ENCODE peak calls at places on chromosomes 4 and X, in nine cellular contexts. One of them, this sample, is unnamed.

GRCh38 chr4:113835005-113835404 is 73.5 kb upstream of the CAMK2D start:
- DNase-seq in heart left ventricle: no peak
- DNase-seq in choroid plexus epithelial cell: peak
- DNase-seq in BE2C: no peak
- DNase-seq in DND-41: no peak
- DNase-seq in WERI-Rb-1: no peak
- DNase-seq in tibial nerve: no peak
- DNase-seq in lung: no peak
- DNase-seq in left ventricle myocardium inferior: no peak
- DNase-seq in this sample: no peak

GRCh38 chr4:155107059-155107458 is 101.4 kb upstream of the NPY2R start:
- DNase-seq in heart left ventricle: no peak
- DNase-seq in choroid plexus epithelial cell: no peak
- DNase-seq in BE2C: no peak
- DNase-seq in DND-41: no peak
- DNase-seq in WERI-Rb-1: no peak
- DNase-seq in tibial nerve: no peak
- DNase-seq in lung: no peak
- DNase-seq in left ventricle myocardium inferior: no peak
- DNase-seq in this sample: no peak

GRCh38 chrX:107579956-107580355 is 48.4 kb upstream of the PRPS1 start:
- DNase-seq in heart left ventricle: no peak
- DNase-seq in choroid plexus epithelial cell: peak
- DNase-seq in BE2C: no peak
- DNase-seq in DND-41: no peak
- DNase-seq in WERI-Rb-1: no peak
- DNase-seq in tibial nerve: no peak
- DNase-seq in lung: no peak
- DNase-seq in left ventricle myocardium inferior: no peak
- DNase-seq in this sample: no peak

GRCh38 chr4:83890816-83891215 is 354.9 kb downstream of the GPAT3 start:
- DNase-seq in heart left ventricle: no peak
- DNase-seq in choroid plexus epithelial cell: peak
- DNase-seq in BE2C: no peak
- DNase-seq in DND-41: no peak
- DNase-seq in WERI-Rb-1: no peak
- DNase-seq in tibial nerve: no peak
- DNase-seq in lung: no peak
- DNase-seq in left ventricle myocardium inferior: no peak
- DNase-seq in this sample: no peak

GRCh38 chr4:54659213-54660144 is 1.7 kb downstream of the KIT start:
- DNase-seq in heart left ventricle: no peak
- DNase-seq in choroid plexus epithelial cell: peak
- DNase-seq in BE2C: no peak
- DNase-seq in DND-41: no peak
- DNase-seq in WERI-Rb-1: no peak
- DNase-seq in tibial nerve: no peak
- DNase-seq in lung: no peak
- DNase-seq in left ventricle myocardium inferior: no peak
- DNase-seq in this sample: no peak

GRCh38 chr4:7970031-7970946 is 30.6 kb upstream of the AFAP1 start:
- DNase-seq in heart left ventricle: no peak
- DNase-seq in choroid plexus epithelial cell: peak
- DNase-seq in BE2C: no peak
- DNase-seq in DND-41: no peak
- DNase-seq in WERI-Rb-1: no peak
- DNase-seq in tibial nerve: no peak
- DNase-seq in lung: no peak
- DNase-seq in left ventricle myocardium inferior: no peak
- DNase-seq in this sample: peak

GRCh38 chrX:121365572-121366161 is 318.3 kb downstream of the GLUD2 start:
- DNase-seq in heart left ventricle: no peak
- DNase-seq in choroid plexus epithelial cell: no peak
- DNase-seq in BE2C: no peak
- DNase-seq in DND-41: peak
- DNase-seq in WERI-Rb-1: no peak
- DNase-seq in tibial nerve: no peak
- DNase-seq in lung: no peak
- DNase-seq in left ventricle myocardium inferior: no peak
- DNase-seq in this sample: no peak

GRCh38 chrX:39337461-39337860 is 536.2 kb downstream of the MID1IP1 start:
- DNase-seq in heart left ventricle: no peak
- DNase-seq in choroid plexus epithelial cell: no peak
- DNase-seq in BE2C: no peak
- DNase-seq in DND-41: no peak
- DNase-seq in WERI-Rb-1: peak
- DNase-seq in tibial nerve: no peak
- DNase-seq in lung: no peak
- DNase-seq in left ventricle myocardium inferior: no peak
- DNase-seq in this sample: no peak

GRCh38 chr4:157221895-157222763 is 1.6 kb downstream of the GRIA2 start:
- DNase-seq in heart left ventricle: no peak
- DNase-seq in choroid plexus epithelial cell: no peak
- DNase-seq in BE2C: peak
- DNase-seq in DND-41: no peak
- DNase-seq in WERI-Rb-1: peak
- DNase-seq in tibial nerve: no peak
- DNase-seq in lung: no peak
- DNase-seq in left ventricle myocardium inferior: no peak
- DNase-seq in this sample: no peak

DNA sequence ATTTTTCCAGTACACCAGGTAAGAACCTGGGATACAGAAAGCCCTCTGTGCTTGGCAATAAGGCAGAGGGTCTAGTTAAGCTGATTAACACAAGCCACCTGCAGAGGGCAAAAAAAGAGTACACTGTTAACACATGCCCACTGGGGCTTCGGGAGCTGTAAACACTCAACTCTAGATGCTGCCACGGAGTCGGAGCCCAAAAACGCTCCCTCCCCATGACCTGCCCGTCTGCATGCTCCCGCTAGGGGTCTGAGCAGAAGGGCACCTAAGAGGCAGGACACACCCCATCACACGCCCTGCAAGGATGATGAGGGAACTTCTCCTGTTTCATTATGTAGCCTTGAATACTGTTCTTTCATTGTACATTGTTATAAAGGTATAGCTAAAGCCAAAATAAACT is 715.6 kb upstream of the AADAT start:
- DNase-seq in heart left ventricle: no peak
- DNase-seq in choroid plexus epithelial cell: no peak
- DNase-seq in BE2C: no peak
- DNase-seq in DND-41: no peak
- DNase-seq in WERI-Rb-1: peak
- DNase-seq in tibial nerve: no peak
- DNase-seq in lung: no peak
- DNase-seq in left ventricle myocardium inferior: no peak
- DNase-seq in this sample: no peak
- TF ChIP-seq CTCF in heart left ventricle: no peak
- TF ChIP-seq CTCF in choroid plexus epithelial cell: no peak
- TF ChIP-seq CTCF in BE2C: no peak
- TF ChIP-seq CTCF in DND-41: no peak
- TF ChIP-seq CTCF in WERI-Rb-1: no peak
- TF ChIP-seq CTCF in tibial nerve: no peak
- TF ChIP-seq CTCF in lung: no peak
- TF ChIP-seq CTCF in left ventricle myocardium inferior: no peak
- TF ChIP-seq CTCF in this sample: no peak

DNA sequence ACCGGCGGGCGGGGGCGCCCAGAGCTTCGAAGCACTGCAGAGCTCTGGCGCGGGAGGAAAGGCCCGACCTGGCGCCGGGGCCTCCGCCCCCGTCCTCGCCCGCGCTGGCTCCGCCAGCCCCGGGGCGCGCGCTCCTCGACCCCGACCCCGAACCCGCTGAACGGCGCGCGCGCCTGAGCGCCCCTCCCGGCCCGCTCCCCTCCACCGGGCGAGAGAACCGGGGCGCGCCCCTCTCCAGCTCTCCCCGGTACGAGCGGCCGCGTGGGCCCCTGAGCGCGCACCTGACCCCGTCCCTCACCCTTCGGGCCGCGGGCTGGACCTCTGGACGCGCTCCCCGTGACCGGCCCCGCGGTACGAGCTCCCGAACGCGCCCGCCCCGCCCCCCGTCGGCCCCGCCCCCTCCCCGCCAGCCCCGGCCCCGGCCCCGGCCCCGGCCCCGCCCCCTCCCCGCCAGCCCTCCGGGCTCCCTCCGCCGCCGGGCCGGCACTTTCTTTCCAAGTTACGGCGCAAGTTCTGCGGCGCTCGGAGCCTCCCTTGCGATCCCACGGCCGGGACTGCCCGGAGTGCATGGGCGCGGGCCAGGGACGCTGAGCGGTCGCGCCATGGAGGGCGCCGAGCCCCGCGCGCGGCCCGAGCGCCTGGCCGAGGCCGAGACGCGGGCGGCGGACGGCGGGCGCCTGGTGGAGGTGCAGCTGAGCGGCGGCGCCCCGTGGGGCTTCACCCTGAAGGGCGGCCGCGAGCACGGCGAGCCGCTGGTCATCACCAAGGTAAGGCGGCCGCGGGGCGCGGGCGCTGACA is at the start of gene SHROOM2:
- DNase-seq in heart left ventricle: no peak
- DNase-seq in choroid plexus epithelial cell: no peak
- DNase-seq in BE2C: no peak
- DNase-seq in DND-41: no peak
- DNase-seq in WERI-Rb-1: peak
- DNase-seq in tibial nerve: no peak
- DNase-seq in lung: no peak
- DNase-seq in left ventricle myocardium inferior: no peak
- DNase-seq in this sample: peak
- H3K4me3 ChIP-seq in heart left ventricle: peak
- H3K4me3 ChIP-seq in choroid plexus epithelial cell: peak
- H3K4me3 ChIP-seq in BE2C: no peak
- H3K4me3 ChIP-seq in DND-41: no peak
- H3K4me3 ChIP-seq in WERI-Rb-1: peak
- H3K4me3 ChIP-seq in tibial nerve: peak
- H3K4me3 ChIP-seq in lung: peak
- H3K4me3 ChIP-seq in left ventricle myocardium inferior: peak
- H3K4me3 ChIP-seq in this sample: peak

GRCh38 chrX:68824565-68825125 is 4.2 kb upstream of the EFNB1 start:
- DNase-seq in heart left ventricle: no peak
- DNase-seq in choroid plexus epithelial cell: no peak
- DNase-seq in BE2C: no peak
- DNase-seq in DND-41: no peak
- DNase-seq in WERI-Rb-1: no peak
- DNase-seq in tibial nerve: no peak
- DNase-seq in lung: no peak
- DNase-seq in left ventricle myocardium inferior: no peak
- DNase-seq in this sample: no peak

GRCh38 chrX:68822641-68823410 is 6.0 kb upstream of the EFNB1 start:
- DNase-seq in heart left ventricle: no peak
- DNase-seq in choroid plexus epithelial cell: peak
- DNase-seq in BE2C: peak
- DNase-seq in DND-41: no peak
- DNase-seq in WERI-Rb-1: peak
- DNase-seq in tibial nerve: no peak
- DNase-seq in lung: no peak
- DNase-seq in left ventricle myocardium inferior: peak
- DNase-seq in this sample: peak

GRCh38 chrX:68824152-68824433 is 4.7 kb upstream of the EFNB1 start:
- DNase-seq in heart left ventricle: no peak
- DNase-seq in choroid plexus epithelial cell: no peak
- DNase-seq in BE2C: no peak
- DNase-seq in DND-41: no peak
- DNase-seq in WERI-Rb-1: no peak
- DNase-seq in tibial nerve: no peak
- DNase-seq in lung: no peak
- DNase-seq in left ventricle myocardium inferior: no peak
- DNase-seq in this sample: no peak

GRCh38 chrX:68821616-68822015 is 7.2 kb upstream of the EFNB1 start:
- DNase-seq in heart left ventricle: no peak
- DNase-seq in choroid plexus epithelial cell: no peak
- DNase-seq in BE2C: no peak
- DNase-seq in DND-41: no peak
- DNase-seq in WERI-Rb-1: no peak
- DNase-seq in tibial nerve: no peak
- DNase-seq in lung: no peak
- DNase-seq in left ventricle myocardium inferior: no peak
- DNase-seq in this sample: no peak

DNA sequence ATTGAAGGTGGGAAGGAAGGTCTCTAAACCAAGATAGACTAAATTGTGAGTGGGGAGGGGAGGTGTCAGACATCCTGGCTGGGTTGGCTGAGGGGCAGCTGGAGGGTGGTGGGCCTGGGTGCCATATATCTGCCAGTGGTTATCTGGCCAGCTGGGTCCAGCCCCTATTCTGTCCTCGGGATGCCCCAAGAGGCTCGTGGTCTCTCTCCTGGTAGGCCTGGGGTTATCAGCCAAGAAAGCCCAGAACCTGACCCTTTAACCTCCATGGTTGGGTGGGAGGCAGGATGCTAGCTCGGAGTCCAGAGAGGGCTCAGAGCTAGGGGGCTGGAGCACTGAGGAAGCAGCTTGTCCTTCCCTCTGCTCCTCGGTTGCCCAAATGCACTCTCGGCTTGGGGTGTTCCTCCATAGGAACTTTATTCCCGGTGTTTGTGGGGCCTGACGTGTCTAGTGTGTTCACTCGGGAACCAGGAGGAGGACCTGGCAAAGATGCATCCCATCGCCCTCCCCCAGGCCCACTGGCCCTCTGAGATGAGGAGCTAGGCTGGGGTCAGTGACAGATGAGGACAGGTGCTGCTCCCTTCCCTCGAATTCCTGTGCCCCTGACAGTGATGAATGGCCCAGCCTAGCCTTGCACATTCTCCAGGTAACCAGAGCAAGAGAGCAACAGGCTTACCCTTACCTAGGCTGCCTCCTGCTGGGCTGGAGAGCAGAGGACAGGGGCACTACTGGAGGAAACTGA is 5.2 kb upstream of the EFNB1 start:
- DNase-seq in heart left ventricle: no peak
- DNase-seq in choroid plexus epithelial cell: no peak
- DNase-seq in BE2C: no peak
- DNase-seq in DND-41: no peak
- DNase-seq in WERI-Rb-1: no peak
- DNase-seq in tibial nerve: no peak
- DNase-seq in lung: peak
- DNase-seq in left ventricle myocardium inferior: no peak
- DNase-seq in this sample: no peak
- TF ChIP-seq CTCF in heart left ventricle: no peak
- TF ChIP-seq CTCF in choroid plexus epithelial cell: no peak
- TF ChIP-seq CTCF in BE2C: peak
- TF ChIP-seq CTCF in DND-41: peak
- TF ChIP-seq CTCF in WERI-Rb-1: peak
- TF ChIP-seq CTCF in tibial nerve: no peak
- TF ChIP-seq CTCF in lung: no peak
- TF ChIP-seq CTCF in left ventricle myocardium inferior: no peak
- TF ChIP-seq CTCF in this sample: no peak

DNA sequence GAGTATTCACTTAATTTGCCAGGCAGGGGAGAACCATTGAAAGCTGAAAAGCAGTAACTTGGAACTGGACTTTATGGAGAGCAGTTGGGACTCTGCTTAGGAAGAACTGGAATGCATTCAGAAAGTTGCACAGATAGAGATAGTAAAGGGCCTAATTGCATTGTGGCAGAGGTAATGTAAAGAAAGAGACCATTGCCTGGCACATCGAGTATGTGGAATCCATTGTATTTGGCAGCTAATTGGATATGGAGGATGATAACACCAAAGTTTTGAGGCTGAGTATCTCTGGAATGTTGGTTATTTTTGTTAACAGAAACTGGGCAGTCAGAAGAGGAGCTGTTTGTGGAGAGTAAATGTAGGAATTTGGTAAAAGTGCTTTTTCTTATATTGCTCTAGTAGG is 169.9 kb downstream of the BMPR1B start:
- DNase-seq in heart left ventricle: no peak
- DNase-seq in choroid plexus epithelial cell: peak
- DNase-seq in BE2C: no peak
- DNase-seq in DND-41: no peak
- DNase-seq in WERI-Rb-1: no peak
- DNase-seq in tibial nerve: no peak
- DNase-seq in lung: no peak
- DNase-seq in left ventricle myocardium inferior: no peak
- DNase-seq in this sample: no peak
- H3K4me3 ChIP-seq in heart left ventricle: no peak
- H3K4me3 ChIP-seq in choroid plexus epithelial cell: no peak
- H3K4me3 ChIP-seq in BE2C: no peak
- H3K4me3 ChIP-seq in DND-41: no peak
- H3K4me3 ChIP-seq in WERI-Rb-1: no peak
- H3K4me3 ChIP-seq in tibial nerve: no peak
- H3K4me3 ChIP-seq in lung: no peak
- H3K4me3 ChIP-seq in left ventricle myocardium inferior: no peak
- H3K4me3 ChIP-seq in this sample: no peak

This sample was measured in fibroblast of villous mesenchyme.